ENCODE peak calls at places on chromosome 10, in six cellular contexts. I is NCI-H524 treated with DMSO at 0.1 percent for 48 hours; Z is CD8-positive, alpha-beta memory T cell; D is GM03348; J is stimulated activated CD4-positive, alpha-beta T cell treated with anti-CD3 and anti-CD28 coated beads, Interleukin-2, amount 100 ng/mL, for 48 hours; X is prostate gland. L is an unnamed sample.
A peak's percentile ranks its signal among the peaks of the same experiment; 100 is the strongest.

GRCh38 chr10:33196710-33197406 is 137.6 kb downstream of the NRP1 start:
- DNase-seq in D (no peak), I (no peak), J (no peak), X (no peak), Z (no peak), L (no peak)

GRCh38 chr10:130387936-130388580 is 251.9 kb downstream of the GLRX3 start:
- DNase-seq in D (no peak), Z (no peak), I (no peak), J (no peak), X (no peak), L (no peak)

GRCh38 chr10:132687181-132687892 is 98.6 kb downstream of the NKX6-2 start:
- DNase-seq in D (no peak), I (no peak), J (no peak), X (no peak), Z (no peak), L (peak; percentile 53)

GRCh38 chr10:132681858-132682755 is 103.8 kb downstream of the NKX6-2 start:
- DNase-seq in I (no peak), Z (no peak), X (no peak), D (no peak), J (no peak), L (peak; percentile 53)

GRCh38 chr10:75398630-75399460 is 2.7 kb downstream of the ZNF503 start:
- DNase-seq in D (peak; percentile 62), I (no peak), X (peak; percentile 22), Z (no peak), J (no peak), L (no peak)

GRCh38 chr10:89966211-89966610 is 264.8 kb downstream of the KIF20B start:
- DNase-seq in X (no peak), J (no peak), D (no peak), I (no peak), Z (no peak), L (no peak)

GRCh38 chr10:82742478-82742877 is 867.5 kb downstream of the NRG3 start:
- DNase-seq in D (no peak), X (no peak), J (no peak), Z (no peak), I (no peak), L (no peak)

GRCh38 chr10:32189400-32190084 is 133.3 kb upstream of the KIF5B start:
- DNase-seq in I (no peak), X (no peak), J (no peak), Z (no peak), D (peak; percentile 35), L (no peak)

GRCh38 chr10:86944031-86944419 is 13.4 kb downstream of the MMRN2 start:
- DNase-seq in X (no peak), I (no peak), Z (no peak), J (no peak), D (no peak), L (no peak)

GRCh38 chr10:27369832-27370231 is 129.2 kb upstream of the ACBD5 start:
- DNase-seq in J (no peak), Z (no peak), X (no peak), I (no peak), D (peak; percentile 34), L (no peak)

GRCh38 chr10:89440262-89440661 is 25.9 kb downstream of the IFIT5 start:
- DNase-seq in X (no peak), J (no peak), D (no peak), I (no peak), Z (no peak), L (no peak)

GRCh38 chr10:29648114-29648982 is 13.6 kb upstream of the SVIL start:
- DNase-seq in D (no peak), I (no peak), J (peak; percentile 7), Z (no peak), X (no peak), L (no peak)

GRCh38 chr10:87843714-87844113 is 19.6 kb downstream of the KLLN start:
- DNase-seq in Z (no peak), X (no peak), I (no peak), J (no peak), D (no peak), L (no peak)

GRCh38 chr10:105370697-105371096 is 729.6 kb downstream of the SORCS3 start:
- DNase-seq in D (no peak), Z (no peak), I (no peak), J (no peak), X (no peak), L (no peak)

GRCh38 chr10:60429084-60429849 is 39.6 kb upstream of the ANK3 start:
- DNase-seq in X (no peak), J (no peak), I (no peak), Z (no peak), D (no peak), L (no peak)

GRCh38 chr10:101297901-101298451 is 56.0 kb upstream of the BTRC start:
- DNase-seq in I (no peak), X (peak; percentile 39), Z (peak; percentile 48), J (peak; percentile 78), D (peak; percentile 81), L (no peak)

GRCh38 chr10:108970016-108970415 is 953.3 kb downstream of the XPNPEP1 start:
- DNase-seq in X (no peak), Z (no peak), I (no peak), J (no peak), D (peak; percentile 41), L (no peak)

GRCh38 chr10:62738916-62739315 is 65.6 kb upstream of the ADO start:
- DNase-seq in Z (no peak), J (no peak), X (no peak), D (peak; percentile 64), I (no peak), L (no peak)

GRCh38 chr10:18328941-18329340 is 188.7 kb downstream of the CACNB2 start:
- DNase-seq in I (no peak), J (no peak), D (no peak), X (no peak), Z (no peak), L (no peak)

GRCh38 chr10:53957401-53957800 is 843.6 kb downstream of the PCDH15 start:
- DNase-seq in D (no peak), J (no peak), I (no peak), X (no peak), Z (no peak), L (no peak)

GRCh38 chr10:62374862-62375710 is 917 bp downstream of the ZNF365 start:
- DNase-seq in Z (no peak), J (no peak), X (no peak), I (no peak), D (no peak), L (no peak)

GRCh38 chr10:79027147-79028055 is 41.4 kb upstream of the ZMIZ1 start:
- DNase-seq in Z (peak; percentile 83), X (no peak), I (no peak), J (no peak), D (no peak), L (peak; percentile 64)

GRCh38 chr10:58436071-58436470 is 50.9 kb downstream of the TFAM start:
- DNase-seq in Z (no peak), X (no peak), J (no peak), I (no peak), D (no peak), L (no peak)

GRCh38 chr10:6513509-6513908 is 66.6 kb downstream of the PRKCQ start:
- DNase-seq in Z (peak; percentile 36), J (no peak), D (no peak), I (no peak), X (no peak), L (no peak)

GRCh38 chr10:102678842-102679289 is 34.6 kb downstream of the TRIM8 start:
- DNase-seq in Z (no peak), D (peak; percentile 79), I (no peak), X (peak; percentile 49), J (no peak), L (no peak)

GRCh38 chr10:35216303-35216905 is 89.8 kb downstream of the CREM start:
- DNase-seq in Z (no peak), X (no peak), J (no peak), I (no peak), D (no peak), L (no peak)

GRCh38 chr10:115558252-115558651 is 465.1 kb downstream of the ATRNL1 start:
- DNase-seq in D (no peak), I (no peak), Z (no peak), X (no peak), J (no peak), L (no peak)